ENCODE peak calls at places on chromosomes 6 and 20, in six cellular contexts. One of them, this sample, is unnamed.

GRCh38 chr6:167399051-167399387 is 74.1 kb downstream of the TTLL2 start:
- DNase-seq in lower lobe of right lung: no peak
- DNase-seq in breast epithelium: no peak
- DNase-seq in epithelial cell of esophagus: no peak
- DNase-seq in cardiac fibroblast: no peak
- DNase-seq in fibroblast of mammary gland: no peak
- DNase-seq in this sample: no peak

GRCh38 chr6:21586760-21587181 is 6.8 kb upstream of the SOX4 start:
- DNase-seq in lower lobe of right lung: peak
- DNase-seq in breast epithelium: no peak
- DNase-seq in fibroblast of mammary gland: no peak
- DNase-seq in epithelial cell of esophagus: no peak
- DNase-seq in cardiac fibroblast: no peak
- DNase-seq in this sample: no peak

GRCh38 chr20:11492391-11492790 is 425.3 kb upstream of the BTBD3 start:
- DNase-seq in cardiac fibroblast: no peak
- DNase-seq in epithelial cell of esophagus: no peak
- DNase-seq in fibroblast of mammary gland: no peak
- DNase-seq in breast epithelium: no peak
- DNase-seq in lower lobe of right lung: no peak
- DNase-seq in this sample: no peak

GRCh38 chr6:53734473-53735299 is 60.1 kb upstream of the LRRC1 start:
- DNase-seq in breast epithelium: no peak
- DNase-seq in epithelial cell of esophagus: peak
- DNase-seq in cardiac fibroblast: peak
- DNase-seq in fibroblast of mammary gland: peak
- DNase-seq in lower lobe of right lung: peak
- DNase-seq in this sample: peak

GRCh38 chr20:31719644-31720485 is 2.8 kb downstream of the BCL2L1 start:
- DNase-seq in epithelial cell of esophagus: no peak
- DNase-seq in fibroblast of mammary gland: no peak
- DNase-seq in breast epithelium: peak
- DNase-seq in lower lobe of right lung: no peak
- DNase-seq in cardiac fibroblast: no peak
- DNase-seq in this sample: no peak

GRCh38 chr6:153027480-153027879 is 25.0 kb upstream of the MTRF1L start:
- DNase-seq in breast epithelium: no peak
- DNase-seq in lower lobe of right lung: no peak
- DNase-seq in cardiac fibroblast: no peak
- DNase-seq in fibroblast of mammary gland: no peak
- DNase-seq in epithelial cell of esophagus: no peak
- DNase-seq in this sample: no peak

GRCh38 chr20:16692442-16692841 is 37.4 kb upstream of the SNRPB2 start:
- DNase-seq in epithelial cell of esophagus: no peak
- DNase-seq in breast epithelium: no peak
- DNase-seq in fibroblast of mammary gland: peak
- DNase-seq in lower lobe of right lung: no peak
- DNase-seq in cardiac fibroblast: no peak
- DNase-seq in this sample: no peak

GRCh38 chr6:80433010-80433665 is 326.7 kb downstream of the BCKDHB start:
- DNase-seq in fibroblast of mammary gland: no peak
- DNase-seq in breast epithelium: no peak
- DNase-seq in lower lobe of right lung: no peak
- DNase-seq in cardiac fibroblast: no peak
- DNase-seq in epithelial cell of esophagus: no peak
- DNase-seq in this sample: no peak

GRCh38 chr6:142802124-142802523 is 142.9 kb downstream of the HIVEP2 start:
- DNase-seq in cardiac fibroblast: peak
- DNase-seq in epithelial cell of esophagus: peak
- DNase-seq in breast epithelium: no peak
- DNase-seq in lower lobe of right lung: no peak
- DNase-seq in fibroblast of mammary gland: peak
- DNase-seq in this sample: peak

GRCh38 chr20:50645253-50646068 is 45.9 kb downstream of the RIPOR3 start:
- DNase-seq in breast epithelium: peak
- DNase-seq in epithelial cell of esophagus: peak
- DNase-seq in lower lobe of right lung: peak
- DNase-seq in cardiac fibroblast: peak
- DNase-seq in fibroblast of mammary gland: peak
- DNase-seq in this sample: peak

GRCh38 chr6:114154812-114155211 is 183.9 kb upstream of the HDAC2 start:
- DNase-seq in cardiac fibroblast: no peak
- DNase-seq in fibroblast of mammary gland: no peak
- DNase-seq in epithelial cell of esophagus: no peak
- DNase-seq in breast epithelium: no peak
- DNase-seq in lower lobe of right lung: no peak
- DNase-seq in this sample: no peak
- H3K4me3 ChIP-seq in cardiac fibroblast: no peak
- H3K4me3 ChIP-seq in fibroblast of mammary gland: no peak
- H3K4me3 ChIP-seq in epithelial cell of esophagus: no peak
- H3K4me3 ChIP-seq in breast epithelium: no peak
- H3K4me3 ChIP-seq in lower lobe of right lung: no peak
- H3K4me3 ChIP-seq in this sample: no peak

DNA sequence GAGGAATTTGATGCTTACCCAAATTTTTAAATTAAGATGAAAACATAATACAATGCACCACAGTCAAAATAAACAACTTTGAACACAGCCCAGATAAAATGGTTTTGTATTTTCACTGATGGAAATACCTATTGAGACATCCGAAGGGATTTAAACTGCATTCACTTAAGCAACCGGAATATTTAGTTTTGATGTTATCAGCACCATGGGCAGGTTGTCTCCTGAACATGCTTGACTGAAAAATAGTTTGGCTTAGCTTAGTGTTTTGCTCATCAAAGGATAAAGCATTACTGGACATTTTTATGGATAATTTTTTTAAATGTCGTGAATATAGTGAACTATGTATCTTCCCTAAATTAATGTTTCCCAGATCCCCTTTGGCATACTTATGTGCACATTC is 177.5 kb downstream of the GJA1 start:
- DNase-seq in breast epithelium: no peak
- DNase-seq in cardiac fibroblast: no peak
- DNase-seq in fibroblast of mammary gland: no peak
- DNase-seq in epithelial cell of esophagus: no peak
- DNase-seq in lower lobe of right lung: no peak
- DNase-seq in this sample: no peak
- H3K4me3 ChIP-seq in breast epithelium: no peak
- H3K4me3 ChIP-seq in cardiac fibroblast: no peak
- H3K4me3 ChIP-seq in fibroblast of mammary gland: no peak
- H3K4me3 ChIP-seq in epithelial cell of esophagus: no peak
- H3K4me3 ChIP-seq in lower lobe of right lung: no peak
- H3K4me3 ChIP-seq in this sample: no peak

GRCh38 chr20:34311118-34312023 is 8.2 kb upstream of the AHCY start:
- DNase-seq in epithelial cell of esophagus: no peak
- DNase-seq in lower lobe of right lung: no peak
- DNase-seq in fibroblast of mammary gland: peak
- DNase-seq in breast epithelium: no peak
- DNase-seq in cardiac fibroblast: no peak
- DNase-seq in this sample: no peak
- H3K4me3 ChIP-seq in epithelial cell of esophagus: no peak
- H3K4me3 ChIP-seq in lower lobe of right lung: peak
- H3K4me3 ChIP-seq in fibroblast of mammary gland: peak
- H3K4me3 ChIP-seq in breast epithelium: no peak
- H3K4me3 ChIP-seq in cardiac fibroblast: no peak
- H3K4me3 ChIP-seq in this sample: peak

DNA sequence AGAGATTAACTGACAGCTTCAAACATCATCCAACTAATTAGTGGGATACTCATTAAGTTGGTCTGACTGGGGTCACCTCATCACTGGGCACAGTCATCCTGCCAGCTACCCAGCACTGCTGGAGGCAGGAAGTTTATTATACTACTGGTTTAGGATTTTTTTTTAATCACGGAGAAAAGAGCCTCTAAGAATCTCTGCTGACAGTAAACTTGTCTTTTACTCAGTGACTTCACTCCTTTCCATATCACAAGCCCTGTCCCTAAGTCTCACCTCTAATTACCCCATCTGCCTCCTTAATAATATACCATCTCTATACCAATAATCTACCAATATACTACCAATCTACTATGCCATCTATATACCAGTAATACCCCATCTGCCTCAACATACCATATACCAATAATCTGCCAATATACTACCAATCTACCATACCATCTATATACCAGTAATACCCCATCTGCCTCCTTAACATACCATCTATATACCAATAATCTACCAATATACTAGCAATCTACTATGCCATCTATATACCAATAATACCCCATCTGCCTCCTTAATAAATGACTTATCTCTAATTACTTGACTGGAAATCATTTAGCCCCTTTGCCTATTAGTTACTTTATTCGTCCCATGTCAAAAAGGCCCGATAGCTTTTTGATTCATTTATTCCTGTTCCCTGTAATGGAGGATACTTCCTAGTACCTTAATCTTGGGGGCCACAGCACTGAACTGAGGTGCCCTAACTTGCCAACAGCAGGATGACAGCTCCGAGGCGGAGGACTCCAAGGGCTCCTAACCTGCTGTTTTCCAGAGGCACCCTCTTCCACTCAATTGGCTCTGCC is 5.0 kb downstream of the ATP5F1E start:
- DNase-seq in fibroblast of mammary gland: no peak
- DNase-seq in cardiac fibroblast: no peak
- DNase-seq in lower lobe of right lung: no peak
- DNase-seq in epithelial cell of esophagus: no peak
- DNase-seq in breast epithelium: no peak
- DNase-seq in this sample: no peak
- H3K4me3 ChIP-seq in fibroblast of mammary gland: no peak
- H3K4me3 ChIP-seq in cardiac fibroblast: no peak
- H3K4me3 ChIP-seq in lower lobe of right lung: no peak
- H3K4me3 ChIP-seq in epithelial cell of esophagus: no peak
- H3K4me3 ChIP-seq in breast epithelium: no peak
- H3K4me3 ChIP-seq in this sample: no peak

GRCh38 chr6:107554918-107555317 is 65.0 kb downstream of the SOBP start:
- DNase-seq in cardiac fibroblast: no peak
- DNase-seq in epithelial cell of esophagus: no peak
- DNase-seq in fibroblast of mammary gland: no peak
- DNase-seq in breast epithelium: no peak
- DNase-seq in lower lobe of right lung: no peak
- DNase-seq in this sample: no peak

GRCh38 chr6:107554326-107554725 is 64.4 kb downstream of the SOBP start:
- DNase-seq in cardiac fibroblast: no peak
- DNase-seq in fibroblast of mammary gland: no peak
- DNase-seq in epithelial cell of esophagus: no peak
- DNase-seq in breast epithelium: no peak
- DNase-seq in lower lobe of right lung: no peak
- DNase-seq in this sample: no peak

GRCh38 chr6:107547061-107547840 is 57.3 kb downstream of the SOBP start:
- DNase-seq in lower lobe of right lung: no peak
- DNase-seq in epithelial cell of esophagus: no peak
- DNase-seq in cardiac fibroblast: no peak
- DNase-seq in fibroblast of mammary gland: no peak
- DNase-seq in breast epithelium: no peak
- DNase-seq in this sample: no peak

GRCh38 chr6:107550906-107551305 is 61.0 kb downstream of the SOBP start:
- DNase-seq in breast epithelium: no peak
- DNase-seq in cardiac fibroblast: no peak
- DNase-seq in lower lobe of right lung: no peak
- DNase-seq in fibroblast of mammary gland: no peak
- DNase-seq in epithelial cell of esophagus: no peak
- DNase-seq in this sample: no peak

GRCh38 chr6:107550241-107550840 is 60.4 kb downstream of the SOBP start:
- DNase-seq in cardiac fibroblast: no peak
- DNase-seq in fibroblast of mammary gland: no peak
- DNase-seq in epithelial cell of esophagus: no peak
- DNase-seq in lower lobe of right lung: no peak
- DNase-seq in breast epithelium: no peak
- DNase-seq in this sample: no peak
- H3K4me3 ChIP-seq in cardiac fibroblast: no peak
- H3K4me3 ChIP-seq in fibroblast of mammary gland: no peak
- H3K4me3 ChIP-seq in epithelial cell of esophagus: no peak
- H3K4me3 ChIP-seq in lower lobe of right lung: no peak
- H3K4me3 ChIP-seq in breast epithelium: no peak
- H3K4me3 ChIP-seq in this sample: no peak